ENCODE peak calls at places on chromosomes 3 and 15, in six cellular contexts. C is EL, F is mesendoderm, S is cardiac muscle cell, Q is lung, D is cardiac fibroblast. P is an unnamed sample.

GRCh38 chr3:72065872-72066641 is 281.1 kb upstream of the PROK2 start:
- DNase-seq in D (no peak), F (no peak), Q (no peak), S (no peak), C (no peak), P (no peak)

GRCh38 chr3:171064461-171064860 is 37.9 kb upstream of the SLC2A2 start:
- DNase-seq in F (no peak), Q (no peak), C (peak), S (no peak), D (no peak), P (no peak)

GRCh38 chr15:67853454-67853853 is 13.6 kb upstream of the RNU6-1 start:
- DNase-seq in C (no peak), D (no peak), S (no peak), Q (no peak), F (no peak), P (no peak)

GRCh38 chr3:188299713-188300112 is 145.8 kb downstream of the LPP start:
- DNase-seq in F (no peak), Q (no peak), S (no peak), C (no peak), D (no peak), P (no peak)

GRCh38 chr15:81491414-81492101 is 117.5 kb upstream of the TMC3 start:
- DNase-seq in Q (no peak), F (no peak), C (no peak), S (no peak), D (no peak), P (no peak)

GRCh38 chr3:114929971-114930732 is 216.9 kb downstream of the ZBTB20 start:
- DNase-seq in S (no peak), C (no peak), Q (no peak), F (no peak), D (no peak), P (no peak)

GRCh38 chr15:76377217-76377616 is 40.6 kb downstream of the ISL2 start:
- DNase-seq in F (peak), S (no peak), Q (no peak), D (no peak), C (no peak), P (no peak)

GRCh38 chr3:24020036-24020691 is 75.1 kb downstream of the NR1D2 start:
- DNase-seq in F (no peak), Q (no peak), S (no peak), D (no peak), C (no peak), P (no peak)

GRCh38 chr3:129952956-129953355 is 21.6 kb upstream of the TRH start:
- DNase-seq in D (no peak), S (no peak), Q (no peak), F (no peak), C (no peak), P (no peak)

GRCh38 chr15:62107561-62108110 is 40.9 kb downstream of the C2CD4A start:
- DNase-seq in Q (no peak), D (peak), F (no peak), C (no peak), S (no peak), P (no peak)

GRCh38 chr3:21705769-21706168 is 45.2 kb downstream of the ZNF385D start:
- DNase-seq in S (no peak), D (peak), Q (peak), C (peak), F (peak), P (no peak)

GRCh38 chr3:133890037-133890436 is 5.6 kb downstream of the RAB6B start:
- DNase-seq in Q (peak), S (no peak), C (no peak), F (no peak), D (no peak), P (no peak)

GRCh38 chr3:16546186-16547004 is 32.9 kb upstream of the RFTN1 start:
- DNase-seq in F (no peak), C (no peak), Q (no peak), D (no peak), S (no peak), P (no peak)

GRCh38 chr15:71115567-71116351 is 488 bp downstream of the THSD4 start:
- DNase-seq in D (peak), C (peak), F (peak), S (peak), Q (peak), P (peak)

GRCh38 chr3:33799202-33799551 is 747 bp downstream of the PDCD6IP start:
- DNase-seq in Q (no peak), S (no peak), F (no peak), C (no peak), D (no peak), P (no peak)

GRCh38 chr3:135047061-135047460 is 252.0 kb downstream of the EPHB1 start:
- DNase-seq in S (no peak), Q (no peak), D (no peak), F (no peak), C (no peak), P (no peak)

GRCh38 chr3:69890691-69891090 is 108.8 kb upstream of the SAMMSON start:
- DNase-seq in S (no peak), C (peak), D (no peak), Q (no peak), F (no peak), P (peak)

GRCh38 chr3:134307425-134307824 is 56.8 kb upstream of the RYK start:
- DNase-seq in D (no peak), Q (no peak), F (no peak), C (no peak), S (no peak), P (no peak)

GRCh38 chr3:64491843-64492242 is 196.0 kb downstream of the ADAMTS9 start:
- DNase-seq in Q (no peak), C (no peak), F (no peak), S (no peak), D (no peak), P (no peak)

GRCh38 chr15:35427091-35427490 is 118.9 kb downstream of the DPH6 start:
- DNase-seq in C (peak), S (no peak), Q (no peak), D (peak), F (peak), P (peak)

GRCh38 chr3:9732080-9732752 is 681 bp downstream of the BRPF1 start:
- DNase-seq in C (peak), D (no peak), F (peak), Q (peak), S (peak), P (no peak)

GRCh38 chr3:184039414-184039813 is 7.9 kb downstream of the HTR3D start:
- DNase-seq in D (peak), C (no peak), S (no peak), Q (no peak), F (no peak), P (peak)

P was measured in HCEC 1CT.